ENCODE peak calls at places on chromosomes 16 and 17, in ten cellular contexts. V is pancreas, K is mesenchymal stem cell, U is astrocyte of the spinal cord, J is cardiac fibroblast, I is heart right ventricle, L is sciatic nerve, A is stomach, F is NCI-H2171 treated with DMSO at 0.1 percent for 48 hours, C is HAP-1. S is an unnamed sample.

GRCh38 chr17:78748048-78748729 is 33.9 kb downstream of the CYTH1 start:
- DNase-seq in V (no peak), K (no peak), U (no peak), J (no peak), I (no peak), L (no peak), A (no peak), F (no peak), C (no peak), S (peak)

GRCh38 chr16:80585764-80586163 is 45.0 kb downstream of the DYNLRB2 start:
- DNase-seq in V (no peak), K (no peak), U (no peak), J (no peak), I (no peak), L (no peak), A (no peak), F (no peak), C (no peak), S (no peak)

GRCh38 chr17:29838961-29839360 is 91.1 kb downstream of the SSH2 start:
- DNase-seq in V (no peak), K (peak), U (peak), J (peak), I (peak), L (no peak), A (no peak), F (peak), C (no peak), S (no peak)

GRCh38 chr17:352421-353212 is at the start of gene RPH3AL:
- DNase-seq in V (peak), K (peak), U (peak), J (peak), I (peak), L (no peak), A (peak), F (peak), C (no peak), S (no peak)

GRCh38 chr17:61219460-61219859 is 180.2 kb upstream of the TBX2 start:
- DNase-seq in V (no peak), K (peak), U (no peak), J (peak), I (peak), L (no peak), A (no peak), F (no peak), C (no peak), S (no peak)

GRCh38 chr17:76164331-76164730 is 23.3 kb upstream of the FOXJ1 start:
- DNase-seq in V (no peak), K (no peak), U (no peak), J (peak), I (no peak), L (no peak), A (no peak), F (no peak), C (no peak), S (no peak)

GRCh38 chr16:3027983-3028715 is 4.3 kb downstream of the THOC6 start:
- DNase-seq in V (peak), K (peak), U (peak), J (peak), I (peak), L (peak), A (peak), F (peak), C (peak), S (peak)

GRCh38 chr17:49691086-49691676 is 13.3 kb upstream of the SPOP start:
- DNase-seq in V (no peak), K (peak), U (peak), J (peak), I (no peak), L (no peak), A (no peak), F (no peak), C (no peak), S (no peak)

GRCh38 chr16:66408181-66409048 is 18.7 kb upstream of the BEAN1 start:
- DNase-seq in V (no peak), K (peak), U (peak), J (peak), I (no peak), L (no peak), A (no peak), F (no peak), C (no peak), S (no peak)

GRCh38 chr16:29694384-29695195 is 15.6 kb downstream of the QPRT start:
- DNase-seq in V (no peak), K (no peak), U (no peak), J (no peak), I (no peak), L (no peak), A (no peak), F (no peak), C (no peak), S (no peak)

GRCh38 chr16:28091706-28092105 is 28.2 kb upstream of the GSG1L start:
- DNase-seq in V (no peak), K (no peak), U (no peak), J (no peak), I (no peak), L (no peak), A (no peak), F (no peak), C (no peak), S (no peak)

GRCh38 chr16:29757950-29758466 is 12.2 kb upstream of the C16orf54 start:
- DNase-seq in V (no peak), K (peak), U (peak), J (peak), I (no peak), L (no peak), A (no peak), F (no peak), C (no peak), S (no peak)

GRCh38 chr16:15990902-15991301 is 41.5 kb downstream of the ABCC1 start:
- DNase-seq in V (no peak), K (no peak), U (no peak), J (no peak), I (no peak), L (no peak), A (no peak), F (no peak), C (no peak), S (no peak)

GRCh38 chr17:28371245-28372202 is at the start of gene SARM1:
- DNase-seq in V (peak), K (peak), U (peak), J (peak), I (peak), L (peak), A (peak), F (peak), C (peak), S (peak)

GRCh38 chr17:56153215-56153614 is at the start of gene ANKFN1:
- DNase-seq in V (no peak), K (no peak), U (no peak), J (no peak), I (no peak), L (no peak), A (no peak), F (no peak), C (no peak), S (no peak)

GRCh38 chr17:71821512-71821911 is 299.3 kb upstream of the SOX9 start:
- DNase-seq in V (no peak), K (no peak), U (peak), J (no peak), I (no peak), L (no peak), A (no peak), F (no peak), C (no peak), S (no peak)

S was measured in activated T-helper 1 cell treated with anti-CD3 and anti-CD28 coated beads, Interleukin-12 subunit alpha, Interleukin-12 subunit beta, Interleukin-2, Interleukin-4 antibody, amounts not matched to agents 30 ng/mL and 10 ng/mL and 1 ng/mL, durations not matched to agents 14 hours and 24 hours and 36 hours.